ENCODE peak calls at places on chromosomes 12 and 14, in seven cellular contexts. G, V, Y, P, Z, C and T are unnamed samples.

GRCh38 chr14:53450871-53451270 is 297.7 kb upstream of the DDHD1 start:
- DNase-seq in V (no peak), C (no peak), Y (no peak), P (no peak), G (no peak), Z (no peak), T (no peak)

GRCh38 chr12:64006211-64006610 is 161.7 kb downstream of the SRGAP1 start:
- DNase-seq in P (no peak), Y (no peak), C (no peak), G (no peak), Z (no peak), V (no peak), T (no peak)

GRCh38 chr14:50784683-50785505 is 46.1 kb downstream of the NIN start:
- DNase-seq in P (no peak), C (no peak), Z (no peak), G (no peak), Y (no peak), V (no peak), T (no peak)

GRCh38 chr12:92673756-92674155 is 29.0 kb upstream of the PLEKHG7 start:
- DNase-seq in G (no peak), Y (no peak), Z (no peak), C (no peak), V (no peak), P (no peak), T (no peak)

GRCh38 chr14:35215110-35215872 is 76.9 kb upstream of the PSMA6 start:
- DNase-seq in P (no peak), G (no peak), C (peak), Y (no peak), V (no peak), Z (no peak), T (no peak)

GRCh38 chr12:107605293-107605692 is 80.3 kb upstream of the PWP1 start:
- DNase-seq in V (no peak), C (no peak), P (no peak), Y (no peak), Z (no peak), G (no peak), T (no peak)

GRCh38 chr12:131872154-131873046 is 22.0 kb upstream of the ULK1 start:
- DNase-seq in P (no peak), G (no peak), V (no peak), C (no peak), Z (no peak), Y (no peak), T (no peak)

GRCh38 chr14:81406863-81407262 is 6.7 kb upstream of the STON2 start:
- DNase-seq in G (no peak), P (no peak), Y (no peak), V (no peak), C (no peak), Z (no peak), T (no peak)

GRCh38 chr14:54881761-54882401 is 20.7 kb downstream of the GCH1 start:
- DNase-seq in C (no peak), Z (no peak), G (no peak), P (no peak), V (no peak), Y (no peak), T (peak)

GRCh38 chr12:71719647-71720370 is 33.9 kb downstream of the TMEM19 start:
- DNase-seq in C (no peak), Z (no peak), V (no peak), Y (no peak), G (no peak), P (no peak), T (no peak)

GRCh38 chr14:68412505-68413496 is 380.1 kb downstream of the ZFP36L1 start:
- DNase-seq in Z (no peak), P (no peak), Y (no peak), G (no peak), V (no peak), C (no peak), T (no peak)